ENCODE peak calls at places on chromosomes 13 and 19, in five cellular contexts. B is GM12878, Q is A549, L is SK-N-SH, A is K562. H is an unnamed sample.

GRCh38 chr19:10566658-10567410 is 1.0 kb upstream of the KRI1 start:
- DNase-seq in A (no peak), L (no peak), Q (no peak), B (peak; percentile 82), H (no peak)

GRCh38 chr19:14561249-14561648 is 10.6 kb downstream of the NDUFB7 start:
- DNase-seq in L (peak; percentile 11), Q (no peak), B (no peak), A (no peak), H (no peak)

GRCh38 chr19:17420267-17420924 is 549 bp downstream of the MVB12A start:
- DNase-seq in A (peak; percentile 43), B (no peak), L (peak; percentile 85), Q (peak; percentile 46), H (no peak)

GRCh38 chr13:91142572-91142971 is 204.9 kb upstream of the MIR17HG start:
- DNase-seq in Q (peak; percentile 35), B (no peak), A (no peak), L (no peak), H (peak; percentile 1)

GRCh38 chr13:21979156-21979819 is 308.4 kb downstream of the FGF9 start:
- DNase-seq in Q (no peak), A (no peak), L (no peak), B (no peak), H (peak; percentile 71)

GRCh38 chr13:34594507-34594906 is 347.6 kb upstream of the NBEA start:
- DNase-seq in B (no peak), L (no peak), A (no peak), Q (no peak), H (no peak)

GRCh38 chr13:49828452-49828851 is 36.0 kb upstream of the KPNA3 start:
- DNase-seq in Q (no peak), B (no peak), A (no peak), L (no peak), H (no peak)

GRCh38 chr13:79662882-79663281 is 181.9 kb downstream of the NDFIP2 start:
- DNase-seq in A (no peak), B (no peak), Q (peak; percentile 12), L (no peak), H (no peak)

GRCh38 chr13:44969858-44970484 is 19.3 kb downstream of the NUFIP1 start:
- DNase-seq in B (no peak), L (peak; percentile 53), A (no peak), Q (peak; percentile 35), H (peak; percentile 71)

DNA sequence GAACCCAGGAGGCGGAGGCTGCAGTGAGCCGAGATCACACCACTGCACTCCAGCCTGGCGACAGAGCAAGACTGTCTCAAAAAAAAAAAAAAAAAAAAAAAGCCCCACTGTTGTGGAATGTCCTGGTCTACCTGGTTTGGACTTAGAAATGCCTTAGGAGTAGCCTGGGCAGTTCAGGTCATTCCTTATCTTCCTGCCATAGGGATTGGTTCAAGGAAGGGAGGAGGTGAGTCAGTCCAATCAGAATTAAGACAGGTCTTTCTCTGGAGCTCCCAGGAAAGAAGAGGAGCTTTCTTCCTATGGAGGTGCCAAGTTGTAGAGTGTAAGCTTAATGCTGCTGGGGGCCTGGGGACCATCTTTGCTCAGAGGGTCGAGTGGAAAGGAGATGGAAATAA is 44.8 kb downstream of the SIPA1L3 start:
- DNase-seq in L (no peak), B (no peak), Q (no peak), A (no peak), H (no peak)
- TF ChIP-seq RCOR1 in L (no peak), B (no peak), Q (no peak), A (no peak), H (no peak)

DNA sequence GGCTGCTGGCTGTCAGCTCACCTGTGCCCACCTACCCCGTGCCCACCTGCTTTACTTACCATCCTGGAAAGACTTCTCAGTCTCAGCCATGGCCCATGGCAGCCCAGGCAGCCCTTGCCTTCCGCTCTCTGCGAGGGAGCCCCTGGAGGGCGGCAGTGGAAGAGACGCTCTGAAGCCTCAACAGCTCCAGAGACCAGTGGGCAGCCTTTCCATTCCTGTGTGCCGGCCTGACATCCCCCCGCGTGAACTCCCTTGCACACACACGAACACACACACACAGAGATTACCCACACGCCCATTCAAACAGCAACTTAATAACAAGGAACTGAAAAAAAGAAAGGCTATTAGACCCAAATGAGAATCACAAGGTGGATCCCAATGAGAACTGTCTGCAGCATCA is 14.2 kb upstream of the RASA3 start:
- DNase-seq in B (no peak), L (peak; percentile 67), Q (no peak), A (no peak), H (no peak)
- TF ChIP-seq RCOR1 in B (no peak), L (no peak), Q (no peak), A (no peak), H (no peak)

GRCh38 chr19:29831041-29831548 is 19.3 kb downstream of the CCNE1 start:
- DNase-seq in A (no peak), L (no peak), Q (peak; percentile 71), B (no peak), H (no peak)
- TF ChIP-seq RCOR1 in A (no peak), L (no peak), Q (no peak), B (no peak), H (no peak)

GRCh38 chr13:52812941-52813340 is 35.5 kb downstream of the PCDH8 start:
- DNase-seq in B (peak; percentile 20), L (no peak), A (no peak), Q (no peak), H (no peak)

GRCh38 chr13:52809310-52809769 is 39.1 kb downstream of the PCDH8 start:
- DNase-seq in L (peak; percentile 93), Q (peak; percentile 73), B (peak; percentile 35), A (peak; percentile 84), H (peak; percentile 39)

GRCh38 chr13:52806029-52806428 is 42.4 kb downstream of the PCDH8 start:
- DNase-seq in B (no peak), L (no peak), Q (no peak), A (no peak), H (no peak)

GRCh38 chr13:52804202-52804641 is 44.2 kb downstream of the PCDH8 start:
- DNase-seq in A (no peak), Q (no peak), B (no peak), L (peak; percentile 30), H (no peak)

DNA sequence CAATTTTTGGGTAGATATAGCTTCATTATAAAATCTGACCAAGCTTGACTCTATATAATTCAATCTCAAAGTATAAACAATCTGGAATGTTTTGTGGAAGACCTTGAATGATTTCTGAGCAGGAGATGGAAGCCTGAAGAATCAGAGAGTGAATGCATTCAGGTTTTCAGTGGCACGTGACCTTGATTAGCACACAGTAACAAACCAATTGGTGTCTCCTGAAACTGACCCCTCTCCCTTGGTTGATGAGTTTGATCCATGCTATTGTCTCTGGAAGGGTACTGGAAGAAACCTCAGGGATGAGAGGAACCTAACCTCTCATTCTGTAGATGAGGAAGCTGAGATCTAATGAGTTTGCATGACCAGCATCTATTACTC is 39.6 kb downstream of the PCDH8 start:
- DNase-seq in A (no peak), B (no peak), Q (no peak), L (no peak), H (no peak)
- TF ChIP-seq RCOR1 in A (no peak), B (no peak), Q (no peak), L (no peak), H (no peak)

DNA sequence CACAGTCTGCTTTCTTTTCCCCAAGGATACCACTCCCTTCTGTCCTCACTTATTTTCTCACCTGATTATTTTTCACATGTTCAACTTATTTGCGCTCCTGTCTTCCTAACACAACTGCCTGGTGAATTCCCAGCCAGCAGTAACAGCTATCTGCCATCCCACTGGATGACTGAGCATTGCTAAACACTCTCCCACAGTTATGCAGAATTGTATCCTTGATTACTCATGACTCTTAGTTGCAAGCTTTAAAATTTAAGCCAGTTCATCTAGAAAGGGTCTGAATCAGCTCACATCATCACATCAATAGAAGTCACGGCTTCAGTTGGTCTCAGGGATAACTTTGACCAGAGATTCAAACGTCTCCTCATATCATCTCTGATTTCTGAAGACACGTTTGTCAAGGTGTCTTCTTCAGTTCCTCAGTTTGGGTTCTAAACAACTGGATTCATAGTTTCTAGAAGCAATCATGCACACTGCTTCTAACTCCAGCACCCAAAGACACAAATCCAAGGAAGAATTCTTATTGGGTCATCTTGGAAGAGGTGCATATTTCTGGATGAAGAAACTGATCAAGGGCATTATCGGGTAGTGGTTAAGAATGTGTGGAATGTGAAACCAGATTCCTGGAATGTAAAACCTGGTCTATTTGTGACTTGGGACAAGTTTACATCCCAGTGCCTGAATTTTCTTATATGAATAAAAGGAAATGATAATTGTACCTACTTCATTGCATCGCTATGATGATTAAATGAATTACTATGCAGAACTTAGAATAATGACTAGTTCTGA is 13.9 kb upstream of the DACH1 start:
- DNase-seq in B (no peak), Q (no peak), A (no peak), L (no peak), H (no peak)
- TF ChIP-seq RCOR1 in B (no peak), Q (no peak), A (no peak), L (no peak), H (no peak)

GRCh38 chr19:2577722-2578335 is 101.9 kb downstream of the GADD45B start:
- DNase-seq in A (no peak), Q (no peak), B (no peak), L (no peak), H (no peak)
- TF ChIP-seq RCOR1 in A (no peak), Q (no peak), B (no peak), L (no peak), H (no peak)

DNA sequence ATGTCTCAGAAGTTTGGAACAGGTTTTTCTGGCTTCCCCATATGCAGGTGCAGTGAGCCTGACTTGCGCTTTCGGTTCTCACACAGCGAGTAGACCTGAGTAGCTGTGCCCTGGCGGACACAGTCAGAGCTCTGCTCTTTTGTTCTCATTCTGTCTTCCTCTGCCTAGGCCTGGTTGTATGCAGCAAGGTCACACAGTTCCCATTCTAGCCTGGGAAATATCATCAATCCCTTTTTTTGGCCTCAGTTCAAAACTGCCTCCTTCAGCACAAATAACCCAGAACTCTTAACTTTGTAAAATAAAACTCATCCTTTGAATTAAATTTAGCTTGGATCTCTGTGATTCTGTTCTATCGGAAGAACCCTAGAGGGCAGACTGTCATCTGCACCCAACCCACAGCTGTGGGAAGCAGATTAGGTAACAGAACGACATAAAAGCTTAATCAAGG is 10.2 kb downstream of the OXGR1 start:
- DNase-seq in B (peak; percentile 9), Q (no peak), L (peak; percentile 57), A (no peak), H (no peak)
- TF ChIP-seq RCOR1 in B (no peak), Q (no peak), L (peak; percentile 56), A (no peak), H (no peak)

GRCh38 chr19:3187662-3188511 is 2.2 kb downstream of the NCLN start:
- DNase-seq in A (no peak), Q (no peak), L (no peak), B (no peak), H (no peak)
- TF ChIP-seq RCOR1 in A (no peak), Q (no peak), L (no peak), B (no peak), H (no peak)

DNA sequence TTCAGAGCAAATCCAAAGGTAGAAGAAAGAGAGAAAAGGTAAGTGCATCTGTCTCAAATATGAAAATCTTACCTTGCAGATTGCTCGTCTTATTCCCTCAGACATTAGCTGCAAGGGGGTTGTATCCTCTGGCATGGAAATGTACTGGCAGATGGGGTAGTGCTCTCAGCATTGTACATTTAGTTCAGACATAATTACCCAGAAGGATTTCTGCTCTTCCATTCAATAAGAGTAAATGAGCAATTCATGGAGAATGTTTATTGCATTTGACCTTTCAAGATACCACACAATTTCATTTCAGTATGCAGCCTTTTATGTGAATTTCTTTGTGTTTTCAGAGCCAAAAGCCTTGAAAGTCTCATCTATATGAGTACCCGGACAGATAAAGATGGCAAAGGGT is 63.8 kb downstream of the SCEL start:
- DNase-seq in Q (no peak), L (no peak), A (no peak), B (no peak), H (no peak)
- TF ChIP-seq RCOR1 in Q (no peak), L (no peak), A (no peak), B (no peak), H (no peak)

H was measured in IMR-90.